ENCODE peak calls at places on chromosomes 13 and 19, in eight cellular contexts. D is esophagus squamous epithelium, M is body of pancreas, F is lung, C is DND-41, A is neural progenitor cell, O is transverse colon, R is upper lobe of right lung. Y is an unnamed sample. For H3K4me1, the result is how much of the 10 kb centered on the place peaks cover.

GRCh38 chr13:26041476-26041875 is 10.3 kb downstream of the SHISA2 start:
- DNase-seq in M (no peak), R (no peak), F (no peak), C (no peak), O (no peak), D (no peak), A (no peak), Y (no peak)

GRCh38 chr13:41568143-41568989 is 111.0 kb downstream of the RGCC start:
- DNase-seq in R (no peak), M (no peak), O (no peak), A (no peak), C (no peak), D (no peak), F (no peak), Y (no peak)

GRCh38 chr13:50715402-50716146 is 127.9 kb downstream of the DLEU7 start:
- DNase-seq in D (no peak), C (no peak), R (peak), A (no peak), M (no peak), O (peak), F (peak), Y (no peak)

GRCh38 chr19:43759515-43759914 is 4.8 kb upstream of the SMG9 start:
- DNase-seq in A (no peak), C (no peak), M (no peak), R (no peak), F (no peak), D (no peak), O (no peak), Y (no peak)

GRCh38 chr19:34236035-34236793 is 18.1 kb upstream of the GARRE1 start:
- DNase-seq in R (no peak), C (no peak), D (no peak), O (peak), F (no peak), M (no peak), A (no peak), Y (no peak)

GRCh38 chr19:46924874-46925547 is 64.2 kb downstream of the ARHGAP35 start:
- DNase-seq in R (no peak), C (no peak), A (no peak), M (peak), F (no peak), O (peak), D (no peak), Y (peak)

GRCh38 chr13:48600374-48601364 is 53.1 kb upstream of the CYSLTR2 start:
- DNase-seq in D (no peak), C (peak), A (no peak), F (no peak), M (peak), R (no peak), O (no peak), Y (no peak)

GRCh38 chr19:17327654-17328516 is 6.8 kb downstream of the ANO8 start:
- DNase-seq in M (peak), F (peak), A (peak), O (peak), D (no peak), C (no peak), R (peak), Y (peak)

GRCh38 chr13:65966991-65967451 is 1263.1 kb downstream of the PCDH9 start:
- DNase-seq in R (no peak), F (no peak), O (no peak), D (no peak), C (no peak), A (peak), M (no peak), Y (no peak)

GRCh38 chr13:102877285-102877684 is 31.5 kb downstream of the ERCC5 start:
- DNase-seq in C (no peak), R (no peak), F (no peak), O (no peak), A (no peak), D (no peak), M (no peak), Y (no peak)

GRCh38 chr19:48419158-48419920 is 25.9 kb downstream of the GRIN2D start:
- DNase-seq in A (peak), C (peak), D (no peak), O (peak), M (no peak), F (no peak), R (no peak), Y (peak)

GRCh38 chr13:46949211-46949610 is 52.4 kb upstream of the HTR2A start:
- DNase-seq in R (no peak), O (no peak), A (no peak), C (no peak), F (no peak), D (no peak), M (no peak), Y (no peak)

GRCh38 chr19:49890349-49891311 is 6.1 kb downstream of the IL4I1 start:
- DNase-seq in F (no peak), M (peak), C (peak), O (peak), R (peak), D (no peak), A (peak), Y (peak)

GRCh38 chr13:111924676-111925075 is 142.3 kb upstream of the SOX1 start:
- DNase-seq in R (no peak), O (no peak), C (no peak), M (no peak), D (no peak), F (no peak), A (no peak), Y (no peak)
- H3K27ac ChIP-seq in R (no peak), O (no peak), C (no peak), M (no peak), D (no peak), F (no peak), A (no peak), Y (no peak)

GRCh38 chr19:37977391-37977790 is 70.4 kb downstream of the SIPA1L3 start:
- DNase-seq in F (no peak), D (no peak), O (no peak), M (no peak), C (no peak), R (peak), A (no peak), Y (no peak)
- H3K4me1 ChIP-seq in F (under half), D (half or more), O (under half), M (under half), C (under half), R (under half), A (under half), Y (under half)

GRCh38 chr19:38015216-38015615 is 108.2 kb downstream of the SIPA1L3 start:
- DNase-seq in R (no peak), C (no peak), O (no peak), D (no peak), F (no peak), M (no peak), A (no peak), Y (no peak)
- H3K27ac ChIP-seq in R (no peak), C (no peak), O (no peak), D (no peak), F (no peak), M (no peak), A (no peak), Y (no peak)

GRCh38 chr19:38675611-38676010 is 28.2 kb downstream of the ACTN4 start:
- DNase-seq in O (no peak), A (no peak), R (no peak), D (no peak), F (no peak), C (no peak), M (no peak), Y (peak)

GRCh38 chr19:38676023-38676877 is 28.8 kb downstream of the ACTN4 start:
- DNase-seq in C (no peak), A (no peak), D (no peak), M (peak), O (no peak), R (no peak), F (no peak), Y (no peak)

GRCh38 chr19:38678891-38679494 is 31.5 kb downstream of the ACTN4 start:
- DNase-seq in A (no peak), R (no peak), F (no peak), D (no peak), O (no peak), M (peak), C (no peak), Y (no peak)

GRCh38 chr19:38678217-38678890 is 30.9 kb downstream of the ACTN4 start:
- DNase-seq in O (no peak), A (no peak), D (no peak), R (no peak), M (no peak), C (no peak), F (no peak), Y (no peak)

DNA sequence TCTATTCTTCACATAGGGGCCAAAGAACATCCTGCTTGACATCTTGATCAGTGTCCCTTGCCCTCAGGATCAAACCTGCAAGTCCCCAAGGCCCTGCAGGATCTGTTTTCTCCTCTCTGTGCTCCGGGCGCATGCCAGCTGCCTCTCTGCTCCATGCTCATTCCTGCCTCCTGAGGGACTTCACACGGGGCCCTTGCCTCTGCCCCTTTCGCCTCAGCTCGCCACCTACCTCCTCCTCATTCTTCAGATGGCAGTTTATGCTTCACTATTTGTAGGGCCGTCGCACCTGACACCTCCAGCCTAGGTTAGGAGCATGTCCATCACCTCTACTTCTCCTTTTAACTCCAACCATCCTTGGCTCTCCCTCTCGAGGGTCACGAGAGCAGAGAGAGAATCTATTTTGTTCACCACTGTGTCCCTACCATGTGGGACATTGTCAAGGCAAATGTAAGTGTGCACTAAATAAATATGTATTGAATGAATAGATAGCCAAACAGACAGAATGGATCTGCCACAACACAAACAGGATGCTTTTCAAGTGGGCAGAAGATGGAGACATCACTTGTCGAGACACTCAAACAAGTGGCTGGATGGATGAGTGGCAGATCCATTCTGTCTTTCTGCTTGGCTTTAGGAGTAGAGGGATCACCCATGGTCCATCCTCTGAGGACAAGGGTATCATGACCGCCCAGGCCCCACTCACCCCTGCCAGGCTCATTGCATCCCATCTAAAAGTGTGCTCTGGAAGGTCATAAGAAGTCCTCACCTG is 29.6 kb downstream of the ACTN4 start:
- DNase-seq in M (no peak), C (no peak), D (no peak), O (no peak), F (no peak), A (no peak), R (no peak), Y (no peak)
- H3K4me1 ChIP-seq in M (half or more), C (under half), D (half or more), O (half or more), F (under half), A (under half), R (half or more), Y (half or more)